ENCODE peak calls at places on chromosome 2, in four cellular contexts. Z is caudate nucleus, R is COLO829, S is left cardiac atrium. H is an unnamed sample.

GRCh38 chr2:203328735-203329549 is 748 bp downstream of the ABI2 start:
- DNase-seq in Z (peak), R (peak), S (peak), H (peak)

GRCh38 chr2:160581448-160581847 is 87.8 kb upstream of the RBMS1 start:
- DNase-seq in Z (no peak), R (no peak), S (no peak), H (no peak)

GRCh38 chr2:210009896-210010295 is 7.5 kb downstream of the RPE start:
- DNase-seq in Z (no peak), R (no peak), S (no peak), H (no peak)

GRCh38 chr2:190579945-190580866 is 45.7 kb upstream of the NEMP2 start:
- DNase-seq in Z (no peak), R (no peak), S (no peak), H (no peak)

GRCh38 chr2:69601179-69601612 is 42.3 kb downstream of the AAK1 start:
- DNase-seq in Z (no peak), R (peak), S (no peak), H (no peak)

GRCh38 chr2:9165625-9166024 is 41.0 kb upstream of the ASAP2 start:
- DNase-seq in Z (no peak), R (peak), S (no peak), H (no peak)

GRCh38 chr2:25388491-25388890 is 46.8 kb upstream of the DNMT3A start:
- DNase-seq in Z (no peak), R (no peak), S (no peak), H (no peak)

GRCh38 chr2:215765729-215766360 is 247.5 kb downstream of the MREG start:
- DNase-seq in Z (no peak), R (no peak), S (no peak), H (no peak)

GRCh38 chr2:150584081-150584480 is 96.6 kb upstream of the RND3 start:
- DNase-seq in Z (no peak), R (no peak), S (no peak), H (no peak)

GRCh38 chr2:70368545-70368944 is 66.7 kb upstream of the FAM136A start:
- DNase-seq in Z (no peak), R (no peak), S (no peak), H (no peak)

GRCh38 chr2:207768168-207768890 is 1.4 kb downstream of the FZD5 start:
- DNase-seq in Z (no peak), R (no peak), S (peak), H (no peak)